ENCODE peak calls at places on chromosomes 5 and 9, in six cellular contexts. B is A549, A is heart right ventricle, T is fibroblast of mammary gland, W is dorsolateral prefrontal cortex, U is tibial nerve. O is an unnamed sample.

GRCh38 chr5:164351245-164351834 is 845.9 kb downstream of the MAT2B start:
- DNase-seq in B (no peak), A (no peak), T (no peak), W (no peak), U (no peak), O (no peak)

GRCh38 chr5:59312223-59312622 is 581.3 kb downstream of the PDE4D start:
- DNase-seq in B (no peak), A (no peak), T (no peak), W (no peak), U (no peak), O (no peak)

GRCh38 chr5:10219068-10219467 is 30.6 kb downstream of the ATPSCKMT start:
- DNase-seq in B (no peak), A (no peak), T (no peak), W (no peak), U (no peak), O (no peak)

GRCh38 chr5:158998911-158999705 is 100.6 kb downstream of the EBF1 start:
- DNase-seq in B (no peak), A (no peak), T (no peak), W (no peak), U (no peak), O (no peak)

GRCh38 chr5:102857090-102857818 is 102.1 kb downstream of the PAM start:
- DNase-seq in B (no peak), A (no peak), T (peak; percentile 84), W (no peak), U (no peak), O (peak; percentile 47)

GRCh38 chr5:103424453-103425205 is 138.0 kb downstream of the NUDT12 start:
- DNase-seq in B (no peak), A (no peak), T (peak; percentile 60), W (no peak), U (no peak), O (peak; percentile 86)

GRCh38 chr9:127896395-127897193 is 2.8 kb downstream of the ST6GALNAC6 start:
- DNase-seq in B (no peak), A (no peak), T (no peak), W (no peak), U (no peak), O (no peak)

GRCh38 chr5:140141241-140141640 is 15.5 kb downstream of the IGIP start:
- DNase-seq in B (no peak), A (no peak), T (peak; percentile 40), W (no peak), U (no peak), O (no peak)

GRCh38 chr5:111820072-111820471 is 63.1 kb upstream of the NREP start:
- DNase-seq in B (no peak), A (no peak), T (peak; percentile 23), W (no peak), U (no peak), O (no peak)

GRCh38 chr5:157046041-157046440 is 12.9 kb downstream of the HAVCR1 start:
- DNase-seq in B (peak; percentile 92), A (peak; percentile 45), T (peak; percentile 35), W (peak; percentile 58), U (no peak), O (no peak)

GRCh38 chr9:36029202-36029601 is 7.5 kb upstream of the RECK start:
- DNase-seq in B (no peak), A (no peak), T (no peak), W (no peak), U (no peak), O (no peak)

GRCh38 chr5:126810983-126811382 is 34.0 kb downstream of the LMNB1 start:
- DNase-seq in B (no peak), A (no peak), T (no peak), W (no peak), U (no peak), O (no peak)

GRCh38 chr5:126809932-126810331 is 33.0 kb downstream of the LMNB1 start:
- DNase-seq in B (no peak), A (no peak), T (no peak), W (no peak), U (no peak), O (no peak)

GRCh38 chr5:126811515-126812198 is 34.7 kb downstream of the LMNB1 start:
- DNase-seq in B (no peak), A (no peak), T (peak; percentile 31), W (no peak), U (no peak), O (peak; percentile 62)

GRCh38 chr5:126805108-126805507 is 28.2 kb downstream of the LMNB1 start:
- DNase-seq in B (no peak), A (no peak), T (peak; percentile 77), W (no peak), U (no peak), O (peak; percentile 65)

GRCh38 chr5:126808619-126809018 is 31.7 kb downstream of the LMNB1 start:
- DNase-seq in B (peak; percentile 31), A (no peak), T (peak; percentile 54), W (no peak), U (no peak), O (peak; percentile 18)
- TF ChIP-seq CTCF in B (peak; percentile 65), A (peak; percentile 54), T (peak; percentile 48), W (peak; percentile 48), U (no peak), O (peak; percentile 82)

GRCh38 chr5:178793156-178793555 is 62.7 kb upstream of the ZNF354A start:
- DNase-seq in B (peak; percentile 28), A (no peak), T (no peak), W (no peak), U (no peak), O (no peak)
- TF ChIP-seq CTCF in B (no peak), A (peak; percentile 34), T (peak; percentile 19), W (no peak), U (no peak), O (peak; percentile 39)

GRCh38 chr5:6819521-6819920 is 106.3 kb downstream of the TENT4A start:
- DNase-seq in B (no peak), A (no peak), T (no peak), W (no peak), U (no peak), O (no peak)
- TF ChIP-seq CTCF in B (no peak), A (no peak), T (no peak), W (no peak), U (no peak), O (no peak)

GRCh38 chr9:136372561-136373299 is 739 bp downstream of the CARD9 start:
- DNase-seq in B (peak; percentile 51), A (no peak), T (peak; percentile 63), W (no peak), U (peak; percentile 51), O (peak; percentile 75)
- TF ChIP-seq CTCF in B (no peak), A (no peak), T (peak; percentile 4), W (no peak), U (no peak), O (peak; percentile 58)

DNA sequence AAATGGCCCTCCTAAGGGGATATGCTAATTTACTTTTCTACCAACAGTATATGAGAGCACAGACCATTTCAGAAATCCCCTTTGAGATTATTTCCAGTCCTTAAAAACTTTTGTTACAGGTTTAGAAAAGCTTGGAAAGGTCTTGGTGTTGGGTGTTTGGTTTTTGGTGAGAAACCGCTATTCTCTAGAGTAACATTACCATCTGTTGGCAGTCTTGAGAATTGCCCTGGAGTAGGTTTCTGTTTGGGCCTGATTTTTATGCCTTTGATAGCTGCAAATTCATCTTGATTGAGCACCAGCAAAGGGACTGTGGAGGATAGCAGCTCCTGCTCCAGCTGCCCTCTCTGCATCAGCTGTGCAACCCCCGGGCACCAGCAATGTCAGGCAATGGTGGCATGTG is 8.0 kb downstream of the NUDT2 start:
- DNase-seq in B (peak; percentile 16), A (no peak), T (no peak), W (no peak), U (no peak), O (no peak)
- TF ChIP-seq CTCF in B (no peak), A (no peak), T (no peak), W (peak; percentile 17), U (no peak), O (peak; percentile 46)

DNA sequence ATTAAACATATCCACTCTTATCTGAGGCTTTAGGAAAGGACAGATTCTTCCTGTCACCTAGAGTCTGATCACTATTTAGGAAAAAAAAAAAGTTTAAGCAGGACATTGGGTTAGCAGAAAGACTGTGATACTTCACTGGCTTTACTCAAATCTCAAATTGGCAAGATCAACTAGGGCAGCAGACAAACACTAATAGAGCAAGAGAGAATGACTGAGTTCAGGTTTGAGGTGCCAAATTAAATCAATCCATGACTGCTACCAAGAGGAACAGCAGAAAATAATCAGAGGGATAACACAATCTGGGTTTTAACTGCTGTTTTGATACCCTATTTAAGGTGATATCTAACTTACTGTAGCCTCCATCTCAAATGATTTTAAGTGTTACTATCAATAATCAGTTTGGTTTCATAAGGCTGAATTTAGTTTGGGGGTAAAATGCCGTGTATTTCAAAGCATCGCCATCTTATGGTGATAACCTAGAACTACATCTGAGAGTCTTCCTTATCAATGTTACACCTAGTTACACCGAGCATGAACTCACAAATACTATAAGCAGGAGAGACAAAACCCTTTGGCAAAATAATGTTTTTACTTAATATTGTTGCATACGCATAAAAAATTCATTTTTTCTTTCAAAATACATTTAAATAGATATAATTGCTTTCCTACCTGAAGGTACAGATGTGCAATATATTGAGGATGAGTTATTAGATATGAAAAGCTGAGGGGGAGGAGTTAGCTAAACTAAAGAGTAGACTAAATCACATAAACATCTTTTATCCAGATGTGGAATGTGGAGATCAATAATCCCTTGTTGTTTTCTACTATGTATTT is 286.4 kb upstream of the CDH12 start:
- DNase-seq in B (peak; percentile 14), A (no peak), T (peak; percentile 36), W (no peak), U (no peak), O (no peak)
- TF ChIP-seq CTCF in B (peak; percentile 23), A (peak; percentile 41), T (peak; percentile 43), W (peak; percentile 33), U (peak; percentile 15), O (peak; percentile 18)